ENCODE peak calls at places on chromosomes 11 and 22, in four cellular contexts. L, Q, B and D are unnamed samples.

GRCh38 chr11:15613231-15613630 is 498.5 kb downstream of the INSC start:
- DNase-seq in L (no peak), Q (no peak), B (no peak), D (peak; percentile 29)

GRCh38 chr22:22397875-22398524 is 110.5 kb downstream of the ZNF280B start:
- DNase-seq in L (no peak), Q (no peak), B (no peak), D (no peak)

GRCh38 chr22:24284747-24285203 is 14.1 kb downstream of the SPECC1L start:
- DNase-seq in L (peak; percentile 62), Q (no peak), B (no peak), D (no peak)

GRCh38 chr11:61828629-61829407 is 718 bp downstream of the FADS2 start:
- DNase-seq in L (no peak), Q (no peak), B (no peak), D (peak; percentile 31)

GRCh38 chr11:73404048-73404447 is 27.8 kb downstream of the RELT start:
- DNase-seq in L (peak; percentile 70), Q (peak; percentile 74), B (no peak), D (peak; percentile 71)

GRCh38 chr22:25404923-25405853 is 159.3 kb upstream of the GRK3 start:
- DNase-seq in L (peak; percentile 78), Q (peak; percentile 13), B (no peak), D (peak; percentile 76)

GRCh38 chr11:109039611-109040010 is 374.7 kb downstream of the DDX10 start:
- DNase-seq in L (no peak), Q (no peak), B (no peak), D (no peak)

GRCh38 chr11:69727266-69727665 is 23.4 kb upstream of the FGF19 start:
- DNase-seq in L (no peak), Q (no peak), B (no peak), D (no peak)

GRCh38 chr11:67332081-67332691 is 21.2 kb downstream of the POLD4 start:
- DNase-seq in L (no peak), Q (no peak), B (no peak), D (no peak)

GRCh38 chr22:40363059-40363458 is 7.3 kb upstream of the SGSM3 start:
- DNase-seq in L (no peak), Q (no peak), B (no peak), D (no peak)

GRCh38 chr22:38203855-38204497 is 2.2 kb downstream of the MAFF start:
- DNase-seq in L (no peak), Q (no peak), B (no peak), D (no peak)

GRCh38 chr22:29004647-29005371 is 56.8 kb downstream of the C22orf31 start:
- DNase-seq in L (no peak), Q (peak; percentile 90), B (no peak), D (peak; percentile 49)

GRCh38 chr11:1779034-1779805 is 15.5 kb upstream of the CTSD start:
- DNase-seq in L (no peak), Q (no peak), B (no peak), D (no peak)

GRCh38 chr11:109338131-109338530 is 83.9 kb upstream of the C11orf87 start:
- DNase-seq in L (no peak), Q (no peak), B (no peak), D (no peak)

GRCh38 chr22:20221421-20222340 is 46.4 kb downstream of the RTN4R start:
- DNase-seq in L (no peak), Q (no peak), B (no peak), D (no peak)

GRCh38 chr22:46024136-46024840 is 47.3 kb upstream of the WNT7B start:
- DNase-seq in L (no peak), Q (no peak), B (no peak), D (no peak)

GRCh38 chr11:64744544-64745218 is 739 bp upstream of the RASGRP2 start:
- DNase-seq in L (peak; percentile 54), Q (no peak), B (no peak), D (no peak)

GRCh38 chr11:16785520-16786128 is 47.2 kb downstream of the C11orf58 start:
- DNase-seq in L (peak; percentile 75), Q (peak; percentile 63), B (peak; percentile 17), D (peak; percentile 83)

GRCh38 chr11:62108017-62108750 is 15.6 kb upstream of the INCENP start:
- DNase-seq in L (peak; percentile 80), Q (peak; percentile 65), B (peak; percentile 11), D (peak; percentile 60)

GRCh38 chr11:60756307-60757032 is at the start of gene MS4A15:
- DNase-seq in L (peak; percentile 57), Q (peak; percentile 36), B (no peak), D (peak; percentile 43)

GRCh38 chr22:37057226-37057625 is 5.7 kb downstream of the KCTD17 start:
- DNase-seq in L (no peak), Q (no peak), B (no peak), D (no peak)

GRCh38 chr11:78664606-78665005 is 89.9 kb upstream of the NARS2 start:
- DNase-seq in L (no peak), Q (no peak), B (no peak), D (no peak)

GRCh38 chr11:34585870-34586654 is 34.8 kb upstream of the EHF start:
- DNase-seq in L (peak; percentile 71), Q (peak; percentile 70), B (peak; percentile 20), D (peak; percentile 46)

GRCh38 chr11:60851327-60852059 is 4.3 kb downstream of the PTGDR2 start:
- DNase-seq in L (no peak), Q (no peak), B (no peak), D (no peak)

GRCh38 chr22:30636226-30637077 is 871 bp downstream of the SLC35E4 start:
- DNase-seq in L (no peak), Q (no peak), B (no peak), D (no peak)

GRCh38 chr11:18001191-18001590 is 11.7 kb downstream of the SERGEF start:
- DNase-seq in L (no peak), Q (no peak), B (no peak), D (no peak)

GRCh38 chr11:114482114-114482513 is 42.8 kb downstream of the REXO2 start:
- DNase-seq in L (no peak), Q (no peak), B (no peak), D (no peak)

GRCh38 chr11:16186680-16187079 is 169.7 kb downstream of the SOX6 start:
- DNase-seq in L (no peak), Q (no peak), B (no peak), D (no peak)

GRCh38 chr11:114317738-114318137 is 21.5 kb downstream of the NNMT start:
- DNase-seq in L (peak; percentile 69), Q (no peak), B (no peak), D (peak; percentile 27)

GRCh38 chr11:119942021-119942420 is 195.9 kb downstream of the TRIM29 start:
- DNase-seq in L (peak; percentile 5), Q (no peak), B (no peak), D (no peak)

GRCh38 chr11:93572621-93573020 is 29.4 kb upstream of the SMCO4 start:
- DNase-seq in L (no peak), Q (no peak), B (no peak), D (no peak)

GRCh38 chr11:93571612-93572011 is 28.4 kb upstream of the SMCO4 start:
- DNase-seq in L (no peak), Q (no peak), B (no peak), D (no peak)

GRCh38 chr11:93574821-93575220 is 31.6 kb upstream of the SMCO4 start:
- DNase-seq in L (no peak), Q (no peak), B (no peak), D (no peak)

GRCh38 chr11:93572171-93572570 is 29.0 kb upstream of the SMCO4 start:
- DNase-seq in L (no peak), Q (no peak), B (no peak), D (no peak)

DNA sequence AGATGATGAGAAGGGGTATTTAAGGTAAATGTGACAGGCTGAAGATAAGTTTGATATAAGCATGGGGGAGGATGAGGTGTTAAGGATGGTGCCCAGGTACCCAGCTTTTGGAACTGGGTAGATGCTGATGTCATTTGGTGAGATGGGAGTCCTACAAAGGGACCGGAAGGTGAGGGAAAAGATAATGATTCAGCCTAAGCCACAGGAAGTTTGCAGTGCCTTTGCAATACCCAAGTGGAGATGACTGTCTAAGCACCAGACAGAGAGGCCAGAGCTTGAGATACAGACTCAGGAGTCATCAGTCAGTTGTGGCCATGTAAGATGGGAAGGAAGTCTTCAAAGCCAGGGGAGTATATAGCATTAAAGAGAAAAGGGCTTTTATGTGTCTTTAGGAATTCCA is 30.0 kb upstream of the SMCO4 start:
- DNase-seq in L (no peak), Q (no peak), B (no peak), D (no peak)
- TF ChIP-seq FOXK2 in L (no peak), Q (no peak), B (no peak), D (no peak)

DNA sequence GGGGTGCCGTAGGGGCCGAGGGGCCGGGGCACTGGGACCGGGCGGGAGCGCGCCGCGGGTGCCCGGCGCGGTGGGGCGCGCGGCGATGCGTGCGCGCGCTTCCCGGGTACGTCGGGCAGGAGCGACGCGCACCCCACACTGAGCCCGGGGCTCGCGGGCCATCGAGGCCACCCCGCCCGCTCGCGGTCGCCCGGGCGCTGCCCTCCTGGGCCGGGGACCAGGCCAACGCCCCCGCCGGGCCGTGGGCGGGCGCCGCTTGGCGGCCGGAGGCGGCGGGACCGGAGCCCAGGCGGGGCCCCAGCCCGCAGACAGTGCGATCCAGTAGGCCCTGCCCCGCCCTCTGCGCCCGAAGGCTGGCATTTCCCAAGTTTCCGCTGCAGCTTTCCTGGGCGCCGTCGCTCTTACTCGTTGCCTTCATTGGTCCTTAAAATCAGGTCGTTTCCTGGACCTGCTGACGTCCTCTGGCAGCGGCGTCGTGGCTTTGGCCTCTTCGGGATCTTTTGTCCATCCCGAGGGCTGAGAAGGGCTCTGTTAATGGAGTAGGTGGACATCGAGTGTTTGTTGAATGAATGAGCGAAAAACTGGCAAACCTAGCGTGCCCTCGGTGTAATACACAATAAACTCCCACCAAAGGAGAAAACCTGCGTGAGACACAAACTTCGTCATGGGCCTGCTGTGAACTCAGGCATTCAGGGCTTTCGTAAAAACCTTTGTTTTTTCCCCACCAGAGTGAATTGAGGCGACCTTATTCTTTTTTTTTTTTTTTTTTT is 638 bp downstream of the PARVA start:
- DNase-seq in L (no peak), Q (peak; percentile 62), B (no peak), D (peak; percentile 72)
- TF ChIP-seq FOXK2 in L (no peak), Q (no peak), B (no peak), D (no peak)

GRCh38 chr11:14371249-14371648 is 12.3 kb upstream of the RRAS2 start:
- DNase-seq in L (no peak), Q (no peak), B (no peak), D (no peak)

GRCh38 chr11:14372011-14372410 is 13.0 kb upstream of the RRAS2 start:
- DNase-seq in L (no peak), Q (no peak), B (no peak), D (no peak)

GRCh38 chr11:14374922-14375630 is 16.1 kb upstream of the RRAS2 start:
- DNase-seq in L (peak; percentile 32), Q (no peak), B (no peak), D (peak; percentile 30)

GRCh38 chr11:14376920-14377319 is 17.9 kb upstream of the RRAS2 start:
- DNase-seq in L (no peak), Q (no peak), B (no peak), D (no peak)

GRCh38 chr11:14373941-14374646 is 15.1 kb upstream of the RRAS2 start:
- DNase-seq in L (no peak), Q (peak; percentile 38), B (no peak), D (no peak)
- TF ChIP-seq FOXK2 in L (no peak), Q (no peak), B (no peak), D (no peak)

GRCh38 chr11:128359515-128359914 is 227.8 kb downstream of the ETS1 start:
- DNase-seq in L (no peak), Q (no peak), B (no peak), D (no peak)

GRCh38 chr11:128356992-128357391 is 230.4 kb downstream of the ETS1 start:
- DNase-seq in L (no peak), Q (no peak), B (no peak), D (no peak)

GRCh38 chr11:128355558-128355957 is 231.8 kb downstream of the ETS1 start:
- DNase-seq in L (no peak), Q (no peak), B (no peak), D (no peak)

GRCh38 chr11:128365044-128365443 is 222.3 kb downstream of the ETS1 start:
- DNase-seq in L (peak; percentile 7), Q (peak; percentile 12), B (no peak), D (no peak)

GRCh38 chr11:128361451-128362020 is 225.8 kb downstream of the ETS1 start:
- DNase-seq in L (no peak), Q (no peak), B (no peak), D (peak; percentile 12)
- TF ChIP-seq FOXK2 in L (no peak), Q (no peak), B (no peak), D (no peak)